ENCODE peak calls at places on chromosome 22, in ten cellular contexts. G is A172; A is chondrocyte; E is GM12891; K is endothelial cell; I is sigmoid colon; C is astrocyte; L is activated T-helper 1 cell treated with anti-CD3 and anti-CD28 coated beads, Interleukin-2, amount 50 U/mL, for 16 hours; M is activated CD4-positive, CD25-positive, alpha-beta regulatory T cell treated with anti-CD3 and anti-CD28 coated beads, Interleukin-2, amount 50 U/mL, for 72 hours; H is activated naive CD8-positive, alpha-beta T cell treated with anti-CD3 and anti-CD28 coated beads, Interleukin-2, amount 50 U/mL, for 24 hours. V is an unnamed sample.

GRCh38 chr22:41844513-41844912 is 11.6 kb downstream of the SREBF2 start:
- DNase-seq in G (no peak), A (no peak), E (no peak), K (no peak), I (no peak), C (no peak), L (no peak), M (no peak), H (no peak), V (no peak)

GRCh38 chr22:22974795-22975580 is 87.4 kb downstream of the IGLL5 start:
- DNase-seq in G (no peak), A (no peak), E (no peak), K (no peak), I (no peak), C (no peak), L (no peak), M (no peak), H (no peak), V (no peak)

GRCh38 chr22:50207383-50208031 is 6.7 kb downstream of the SELENOO start:
- DNase-seq in G (no peak), A (no peak), E (no peak), K (no peak), I (no peak), C (no peak), L (no peak), M (no peak), H (no peak), V (no peak)

GRCh38 chr22:46801826-46802607 is 39.6 kb downstream of the TBC1D22A start:
- DNase-seq in G (no peak), A (no peak), E (no peak), K (no peak), I (peak), C (no peak), L (no peak), M (no peak), H (no peak), V (no peak)

GRCh38 chr22:44424867-44425351 is 73.1 kb downstream of the RTL6 start:
- DNase-seq in G (no peak), A (no peak), E (no peak), K (no peak), I (peak), C (no peak), L (no peak), M (no peak), H (no peak), V (no peak)

GRCh38 chr22:42820075-42820763 is 36.9 kb downstream of the ARFGAP3 start:
- DNase-seq in G (peak), A (no peak), E (no peak), K (no peak), I (no peak), C (peak), L (no peak), M (no peak), H (no peak), V (no peak)

GRCh38 chr22:36328635-36329216 is 59.0 kb downstream of the MYH9 start:
- DNase-seq in G (peak), A (no peak), E (no peak), K (no peak), I (peak), C (peak), L (no peak), M (peak), H (peak), V (no peak)

GRCh38 chr22:19062139-19062789 is 59.9 kb downstream of the DGCR2 start:
- DNase-seq in G (no peak), A (no peak), E (no peak), K (no peak), I (no peak), C (no peak), L (no peak), M (no peak), H (no peak), V (no peak)

GRCh38 chr22:36873614-36874308 is 13.0 kb downstream of the NCF4 start:
- DNase-seq in G (peak), A (no peak), E (peak), K (peak), I (no peak), C (peak), L (no peak), M (peak), H (peak), V (peak)

GRCh38 chr22:19291218-19291579 is 320 bp downstream of the CLTCL1 start:
- DNase-seq in G (no peak), A (peak), E (peak), K (peak), I (peak), C (no peak), L (no peak), M (peak), H (peak), V (no peak)

GRCh38 chr22:29339381-29340235 is 24.1 kb upstream of the RASL10A start:
- DNase-seq in G (peak), A (no peak), E (no peak), K (no peak), I (no peak), C (no peak), L (no peak), M (no peak), H (no peak), V (no peak)

GRCh38 chr22:29292379-29292778 is 14.1 kb upstream of the GAS2L1 start:
- DNase-seq in G (no peak), A (no peak), E (no peak), K (no peak), I (no peak), C (no peak), L (no peak), M (no peak), H (no peak), V (no peak)

GRCh38 chr22:27718186-27719032 is 83.1 kb downstream of the MN1 start:
- DNase-seq in G (peak), A (no peak), E (no peak), K (no peak), I (peak), C (peak), L (no peak), M (no peak), H (no peak), V (peak)

GRCh38 chr22:35539910-35540599 is 576 bp upstream of the RASD2 start:
- DNase-seq in G (no peak), A (no peak), E (peak), K (peak), I (peak), C (no peak), L (no peak), M (peak), H (peak), V (peak)

GRCh38 chr22:23205330-23205729 is 25.0 kb downstream of the BCR start:
- DNase-seq in G (no peak), A (no peak), E (no peak), K (no peak), I (no peak), C (no peak), L (no peak), M (no peak), H (no peak), V (no peak)

GRCh38 chr22:22394589-22394988 is 114.0 kb downstream of the ZNF280B start:
- DNase-seq in G (no peak), A (no peak), E (no peak), K (no peak), I (no peak), C (no peak), L (no peak), M (no peak), H (no peak), V (no peak)

GRCh38 chr22:40399661-40400060 is 29.3 kb downstream of the SGSM3 start:
- DNase-seq in G (no peak), A (no peak), E (no peak), K (no peak), I (no peak), C (no peak), L (no peak), M (no peak), H (no peak), V (no peak)

GRCh38 chr22:20724676-20725454 is 49.0 kb upstream of the SERPIND1 start:
- DNase-seq in G (no peak), A (no peak), E (no peak), K (no peak), I (no peak), C (no peak), L (no peak), M (no peak), H (no peak), V (no peak)

GRCh38 chr22:50274311-50274710 is 4.1 kb upstream of the MAPK11 start:
- DNase-seq in G (no peak), A (no peak), E (no peak), K (no peak), I (no peak), C (no peak), L (no peak), M (no peak), H (peak), V (peak)

V was measured in HuH-7.5.